ENCODE peak calls at places on chromosome 9, in four cellular contexts. L is fibroblast of lung; U is activated T-cell treated with anti-CD3 and anti-CD28 coated beads, Interleukin-2, amount 50 U/mL, for 24 hours; I is NCI-H774. M is an unnamed sample.

GRCh38 chr9:20603524-20604268 is 18.6 kb downstream of the MLLT3 start:
- DNase-seq in I (no peak), L (no peak), U (no peak), M (no peak)

GRCh38 chr9:102986425-102986824 is 8.7 kb upstream of the CYLC2 start:
- DNase-seq in U (no peak), L (no peak), I (no peak), M (no peak)

GRCh38 chr9:87533291-87533690 is 35.6 kb downstream of the DAPK1 start:
- DNase-seq in I (no peak), L (no peak), U (no peak), M (no peak)

GRCh38 chr9:30075451-30076199 is 2308.8 kb upstream of the ACO1 start:
- DNase-seq in U (peak; percentile 34), L (no peak), I (no peak), M (no peak)

GRCh38 chr9:122051401-122052346 is 41.4 kb downstream of the TTLL11 start:
- DNase-seq in L (peak; percentile 75), I (no peak), U (peak; percentile 53), M (no peak)

GRCh38 chr9:73038613-73039012 is 85.8 kb upstream of the ALDH1A1 start:
- DNase-seq in I (no peak), L (peak; percentile 63), U (no peak), M (no peak)

GRCh38 chr9:70883056-70883455 is 238.4 kb downstream of the TRPM3 start:
- DNase-seq in L (peak; percentile 63), I (no peak), U (no peak), M (no peak)

GRCh38 chr9:755454-756381 is 85.8 kb upstream of the DMRT1 start:
- DNase-seq in L (peak; percentile 96), I (no peak), U (no peak), M (no peak)

GRCh38 chr9:107983191-107983603 is 493.6 kb upstream of the KLF4 start:
- DNase-seq in L (peak; percentile 55), U (no peak), I (no peak), M (no peak)

GRCh38 chr9:98980291-98980690 is 36.6 kb downstream of the COL15A1 start:
- DNase-seq in U (no peak), I (no peak), L (no peak), M (no peak)

M was measured in NCI-H2081 treated with DMSO at 0.1 percent for 48 hours.